ENCODE peak calls at places on chromosomes 6 and 20, in nine cellular contexts. One of them, this sample, is unnamed.

GRCh38 chr20:49400410-49400809 is 82.1 kb downstream of the KCNB1 start:
- DNase-seq in GM23338: no peak
- DNase-seq in mammary epithelial cell: no peak
- DNase-seq in Daoy: peak; percentile 6
- DNase-seq in effector CD4-positive, alpha-beta T cell: no peak
- DNase-seq in hippocampal formation: no peak
- DNase-seq in NCI-H446 treated with DMSO at 0.1 percent for 48 hours: no peak
- DNase-seq in activated T-cell treated with anti-CD3 and anti-CD28 coated beads for 48 hours: no peak
- DNase-seq in occipital lobe: no peak
- DNase-seq in this sample: no peak

GRCh38 chr6:36094238-36094637 is 36.1 kb upstream of the MAPK13 start:
- DNase-seq in GM23338: no peak
- DNase-seq in mammary epithelial cell: no peak
- DNase-seq in Daoy: no peak
- DNase-seq in effector CD4-positive, alpha-beta T cell: no peak
- DNase-seq in hippocampal formation: no peak
- DNase-seq in NCI-H446 treated with DMSO at 0.1 percent for 48 hours: no peak
- DNase-seq in activated T-cell treated with anti-CD3 and anti-CD28 coated beads for 48 hours: no peak
- DNase-seq in occipital lobe: no peak
- DNase-seq in this sample: no peak

GRCh38 chr6:53984163-53984562 is 127.1 kb upstream of the MLIP start:
- DNase-seq in GM23338: no peak
- DNase-seq in mammary epithelial cell: peak; percentile 97
- DNase-seq in Daoy: peak; percentile 96
- DNase-seq in effector CD4-positive, alpha-beta T cell: no peak
- DNase-seq in hippocampal formation: no peak
- DNase-seq in NCI-H446 treated with DMSO at 0.1 percent for 48 hours: no peak
- DNase-seq in activated T-cell treated with anti-CD3 and anti-CD28 coated beads for 48 hours: no peak
- DNase-seq in occipital lobe: no peak
- DNase-seq in this sample: no peak

GRCh38 chr6:26473758-26474438 is 16.1 kb downstream of the BTN2A1 start:
- DNase-seq in GM23338: peak; percentile 69
- DNase-seq in mammary epithelial cell: peak; percentile 93
- DNase-seq in Daoy: peak; percentile 95
- DNase-seq in effector CD4-positive, alpha-beta T cell: peak; percentile 71
- DNase-seq in hippocampal formation: peak; percentile 91
- DNase-seq in NCI-H446 treated with DMSO at 0.1 percent for 48 hours: peak; percentile 95
- DNase-seq in activated T-cell treated with anti-CD3 and anti-CD28 coated beads for 48 hours: peak; percentile 59
- DNase-seq in occipital lobe: peak; percentile 59
- DNase-seq in this sample: peak; percentile 57

GRCh38 chr20:51447097-51447764 is 95.3 kb downstream of the NFATC2 start:
- DNase-seq in GM23338: peak; percentile 23
- DNase-seq in mammary epithelial cell: peak; percentile 88
- DNase-seq in Daoy: peak; percentile 95
- DNase-seq in effector CD4-positive, alpha-beta T cell: no peak
- DNase-seq in hippocampal formation: no peak
- DNase-seq in NCI-H446 treated with DMSO at 0.1 percent for 48 hours: peak; percentile 34
- DNase-seq in activated T-cell treated with anti-CD3 and anti-CD28 coated beads for 48 hours: no peak
- DNase-seq in occipital lobe: peak; percentile 61
- DNase-seq in this sample: no peak

GRCh38 chr6:33183071-33183683 is 9.1 kb downstream of the COL11A2 start:
- DNase-seq in GM23338: no peak
- DNase-seq in mammary epithelial cell: no peak
- DNase-seq in Daoy: no peak
- DNase-seq in effector CD4-positive, alpha-beta T cell: no peak
- DNase-seq in hippocampal formation: no peak
- DNase-seq in NCI-H446 treated with DMSO at 0.1 percent for 48 hours: no peak
- DNase-seq in activated T-cell treated with anti-CD3 and anti-CD28 coated beads for 48 hours: no peak
- DNase-seq in occipital lobe: no peak
- DNase-seq in this sample: no peak

GRCh38 chr6:130222775-130223174 is at the start of gene SAMD3:
- DNase-seq in GM23338: no peak
- DNase-seq in mammary epithelial cell: no peak
- DNase-seq in Daoy: no peak
- DNase-seq in effector CD4-positive, alpha-beta T cell: no peak
- DNase-seq in hippocampal formation: no peak
- DNase-seq in NCI-H446 treated with DMSO at 0.1 percent for 48 hours: no peak
- DNase-seq in activated T-cell treated with anti-CD3 and anti-CD28 coated beads for 48 hours: no peak
- DNase-seq in occipital lobe: no peak
- DNase-seq in this sample: no peak

GRCh38 chr20:54063998-54064676 is 6.3 kb downstream of the BCAS1 start:
- DNase-seq in GM23338: no peak
- DNase-seq in mammary epithelial cell: no peak
- DNase-seq in Daoy: no peak
- DNase-seq in effector CD4-positive, alpha-beta T cell: no peak
- DNase-seq in hippocampal formation: no peak
- DNase-seq in NCI-H446 treated with DMSO at 0.1 percent for 48 hours: no peak
- DNase-seq in activated T-cell treated with anti-CD3 and anti-CD28 coated beads for 48 hours: peak; percentile 15
- DNase-seq in occipital lobe: no peak
- DNase-seq in this sample: no peak

GRCh38 chr20:63328716-63329275 is 32.4 kb downstream of the CHRNA4 start:
- DNase-seq in GM23338: no peak
- DNase-seq in mammary epithelial cell: no peak
- DNase-seq in Daoy: no peak
- DNase-seq in effector CD4-positive, alpha-beta T cell: no peak
- DNase-seq in hippocampal formation: no peak
- DNase-seq in NCI-H446 treated with DMSO at 0.1 percent for 48 hours: no peak
- DNase-seq in activated T-cell treated with anti-CD3 and anti-CD28 coated beads for 48 hours: no peak
- DNase-seq in occipital lobe: no peak
- DNase-seq in this sample: no peak

GRCh38 chr6:148168856-148169255 is 173.8 kb upstream of the SASH1 start:
- DNase-seq in GM23338: no peak
- DNase-seq in mammary epithelial cell: no peak
- DNase-seq in Daoy: no peak
- DNase-seq in effector CD4-positive, alpha-beta T cell: no peak
- DNase-seq in hippocampal formation: no peak
- DNase-seq in NCI-H446 treated with DMSO at 0.1 percent for 48 hours: no peak
- DNase-seq in activated T-cell treated with anti-CD3 and anti-CD28 coated beads for 48 hours: no peak
- DNase-seq in occipital lobe: no peak
- DNase-seq in this sample: no peak

GRCh38 chr6:20096506-20096905 is 115.8 kb downstream of the MBOAT1 start:
- DNase-seq in GM23338: no peak
- DNase-seq in mammary epithelial cell: no peak
- DNase-seq in Daoy: no peak
- DNase-seq in effector CD4-positive, alpha-beta T cell: no peak
- DNase-seq in hippocampal formation: peak; percentile 93
- DNase-seq in NCI-H446 treated with DMSO at 0.1 percent for 48 hours: no peak
- DNase-seq in activated T-cell treated with anti-CD3 and anti-CD28 coated beads for 48 hours: no peak
- DNase-seq in occipital lobe: peak; percentile 64
- DNase-seq in this sample: peak; percentile 35

GRCh38 chr6:52389626-52390360 is 27.8 kb downstream of the PAQR8 start:
- DNase-seq in GM23338: no peak
- DNase-seq in mammary epithelial cell: peak; percentile 72
- DNase-seq in Daoy: peak; percentile 79
- DNase-seq in effector CD4-positive, alpha-beta T cell: peak; percentile 55
- DNase-seq in hippocampal formation: peak; percentile 58
- DNase-seq in NCI-H446 treated with DMSO at 0.1 percent for 48 hours: peak; percentile 33
- DNase-seq in activated T-cell treated with anti-CD3 and anti-CD28 coated beads for 48 hours: peak; percentile 53
- DNase-seq in occipital lobe: no peak
- DNase-seq in this sample: no peak

GRCh38 chr6:54778731-54779130 is 67.8 kb upstream of the FAM83B start:
- DNase-seq in GM23338: no peak
- DNase-seq in mammary epithelial cell: no peak
- DNase-seq in Daoy: no peak
- DNase-seq in effector CD4-positive, alpha-beta T cell: no peak
- DNase-seq in hippocampal formation: no peak
- DNase-seq in NCI-H446 treated with DMSO at 0.1 percent for 48 hours: no peak
- DNase-seq in activated T-cell treated with anti-CD3 and anti-CD28 coated beads for 48 hours: no peak
- DNase-seq in occipital lobe: no peak
- DNase-seq in this sample: no peak

GRCh38 chr6:168292911-168293310 is 26.7 kb downstream of the DACT2 start:
- DNase-seq in GM23338: no peak
- DNase-seq in mammary epithelial cell: no peak
- DNase-seq in Daoy: no peak
- DNase-seq in effector CD4-positive, alpha-beta T cell: no peak
- DNase-seq in hippocampal formation: no peak
- DNase-seq in NCI-H446 treated with DMSO at 0.1 percent for 48 hours: no peak
- DNase-seq in activated T-cell treated with anti-CD3 and anti-CD28 coated beads for 48 hours: no peak
- DNase-seq in occipital lobe: no peak
- DNase-seq in this sample: no peak

GRCh38 chr6:84825461-84825860 is 61.1 kb upstream of the TBX18 start:
- DNase-seq in GM23338: no peak
- DNase-seq in mammary epithelial cell: peak; percentile 91
- DNase-seq in Daoy: peak; percentile 78
- DNase-seq in effector CD4-positive, alpha-beta T cell: no peak
- DNase-seq in hippocampal formation: no peak
- DNase-seq in NCI-H446 treated with DMSO at 0.1 percent for 48 hours: no peak
- DNase-seq in activated T-cell treated with anti-CD3 and anti-CD28 coated beads for 48 hours: no peak
- DNase-seq in occipital lobe: no peak
- DNase-seq in this sample: no peak

GRCh38 chr6:54850061-54850460 is 3.5 kb downstream of the FAM83B start:
- DNase-seq in GM23338: no peak
- DNase-seq in mammary epithelial cell: no peak
- DNase-seq in Daoy: no peak
- DNase-seq in effector CD4-positive, alpha-beta T cell: no peak
- DNase-seq in hippocampal formation: no peak
- DNase-seq in NCI-H446 treated with DMSO at 0.1 percent for 48 hours: no peak
- DNase-seq in activated T-cell treated with anti-CD3 and anti-CD28 coated beads for 48 hours: no peak
- DNase-seq in occipital lobe: no peak
- DNase-seq in this sample: no peak